ENCODE peak calls at places on chromosomes 5 and 9, in seven cellular contexts. O is type B pancreatic cell, C is psoas muscle, R is erythroblast, N is HuH-7.5, D is A172, L is HFFc6. P is an unnamed sample.

GRCh38 chr5:132184588-132184987 is 43.1 kb downstream of the P4HA2 start:
- DNase-seq in O (no peak), C (no peak), R (peak), N (no peak), D (no peak), L (no peak), P (no peak)

GRCh38 chr5:111738118-111738517 is 18.9 kb downstream of the NREP start:
- DNase-seq in O (no peak), C (no peak), R (no peak), N (no peak), D (no peak), L (no peak), P (no peak)

GRCh38 chr9:127210851-127211730 is 53.5 kb upstream of the GARNL3 start:
- DNase-seq in O (no peak), C (no peak), R (no peak), N (no peak), D (no peak), L (no peak), P (no peak)

GRCh38 chr5:73447234-73448071 is 1.1 kb downstream of the FOXD1 start:
- DNase-seq in O (peak), C (peak), R (peak), N (peak), D (peak), L (peak), P (no peak)

GRCh38 chr5:147708708-147709107 is 73.8 kb downstream of the JAKMIP2 start:
- DNase-seq in O (no peak), C (no peak), R (no peak), N (no peak), D (no peak), L (no peak), P (no peak)

GRCh38 chr9:37329576-37329975 is 92.9 kb upstream of the GRHPR start:
- DNase-seq in O (no peak), C (no peak), R (peak), N (no peak), D (peak), L (peak), P (no peak)

GRCh38 chr9:91857291-91857781 is 92.7 kb downstream of the ROR2 start:
- DNase-seq in O (peak), C (no peak), R (no peak), N (no peak), D (no peak), L (no peak), P (no peak)

GRCh38 chr5:175471628-175472027 is 6.7 kb upstream of the SFXN1 start:
- DNase-seq in O (no peak), C (no peak), R (no peak), N (no peak), D (no peak), L (no peak), P (no peak)

GRCh38 chr5:106312360-106312759 is 1358.4 kb downstream of the EFNA5 start:
- DNase-seq in O (no peak), C (no peak), R (no peak), N (no peak), D (peak), L (no peak), P (no peak)

GRCh38 chr9:811101-811531 is 30.4 kb upstream of the DMRT1 start:
- DNase-seq in O (no peak), C (no peak), R (no peak), N (no peak), D (peak), L (peak), P (no peak)

GRCh38 chr9:136433849-136434579 is 5.6 kb downstream of the INPP5E start:
- DNase-seq in O (no peak), C (no peak), R (no peak), N (no peak), D (no peak), L (no peak), P (no peak)

GRCh38 chr9:128428644-128429504 is 8.2 kb downstream of the CERCAM start:
- DNase-seq in O (no peak), C (no peak), R (no peak), N (no peak), D (peak), L (no peak), P (no peak)

GRCh38 chr5:27947088-27947487 is 908.7 kb upstream of the CDH9 start:
- DNase-seq in O (no peak), C (no peak), R (no peak), N (no peak), D (no peak), L (no peak), P (no peak)

GRCh38 chr9:92100237-92100911 is 14.8 kb downstream of the SPTLC1 start:
- DNase-seq in O (no peak), C (no peak), R (no peak), N (no peak), D (peak), L (peak), P (no peak)

GRCh38 chr5:10448754-10449345 is 7.2 kb downstream of the ROPN1L start:
- DNase-seq in O (no peak), C (no peak), R (no peak), N (no peak), D (no peak), L (no peak), P (no peak)

GRCh38 chr5:81134066-81134465 is 99.1 kb upstream of the CKMT2 start:
- DNase-seq in O (no peak), C (no peak), R (no peak), N (no peak), D (no peak), L (no peak), P (no peak)

GRCh38 chr9:129237195-129237611 is 59.1 kb upstream of the IER5L start:
- DNase-seq in O (no peak), C (peak), R (no peak), N (no peak), D (peak), L (peak), P (no peak)

GRCh38 chr5:155001523-155001922 is 12.0 kb upstream of the KIF4B start:
- DNase-seq in O (no peak), C (no peak), R (no peak), N (no peak), D (no peak), L (no peak), P (no peak)

GRCh38 chr5:103232393-103232999 is 26.1 kb upstream of the MACIR start:
- DNase-seq in O (no peak), C (no peak), R (peak), N (peak), D (peak), L (peak), P (no peak)

GRCh38 chr5:16412556-16412955 is 53.0 kb downstream of the ZNF622 start:
- DNase-seq in O (no peak), C (no peak), R (no peak), N (no peak), D (no peak), L (no peak), P (no peak)

GRCh38 chr5:142484821-142485387 is 160.1 kb upstream of the SPRY4 start:
- DNase-seq in O (no peak), C (no peak), R (no peak), N (no peak), D (no peak), L (peak), P (no peak)

GRCh38 chr5:94218374-94218773 is 400.0 kb downstream of the KIAA0825 start:
- DNase-seq in O (no peak), C (no peak), R (no peak), N (no peak), D (peak), L (peak), P (no peak)

GRCh38 chr9:70421020-70421271 is 6.5 kb upstream of the KLF9 start:
- DNase-seq in O (no peak), C (no peak), R (no peak), N (no peak), D (no peak), L (no peak), P (no peak)

GRCh38 chr9:95641591-95641990 is 124.8 kb upstream of the PTCH1 start:
- DNase-seq in O (no peak), C (no peak), R (no peak), N (no peak), D (no peak), L (no peak), P (no peak)

GRCh38 chr5:172443441-172444109 is 10.8 kb downstream of the SH3PXD2B start:
- DNase-seq in O (no peak), C (peak), R (no peak), N (no peak), D (peak), L (peak), P (peak)

GRCh38 chr5:83492331-83492730 is 20.8 kb downstream of the VCAN start:
- DNase-seq in O (no peak), C (no peak), R (no peak), N (no peak), D (no peak), L (peak), P (no peak)

GRCh38 chr5:51902512-51902911 is 519.3 kb downstream of the ISL1 start:
- DNase-seq in O (no peak), C (no peak), R (no peak), N (no peak), D (no peak), L (no peak), P (no peak)

GRCh38 chr9:93156475-93157008 is 22.5 kb upstream of the NINJ1 start:
- DNase-seq in O (no peak), C (no peak), R (no peak), N (no peak), D (no peak), L (no peak), P (no peak)

GRCh38 chr9:76654051-76654461 is 110.2 kb upstream of the PCA3 start:
- DNase-seq in O (no peak), C (no peak), R (no peak), N (no peak), D (no peak), L (no peak), P (no peak)

GRCh38 chr9:110006657-110007056 is 201.3 kb downstream of the C9orf152 start:
- DNase-seq in O (no peak), C (no peak), R (no peak), N (no peak), D (no peak), L (no peak), P (no peak)

GRCh38 chr9:22446950-22447606 is 454 bp downstream of the DMRTA1 start:
- DNase-seq in O (no peak), C (peak), R (peak), N (peak), D (peak), L (no peak), P (peak)

GRCh38 chr9:127319366-127320121 is 55.0 kb downstream of the GARNL3 start:
- DNase-seq in O (no peak), C (no peak), R (no peak), N (no peak), D (no peak), L (no peak), P (no peak)

GRCh38 chr9:109467936-109468335 is 30.2 kb downstream of the PTPN3 start:
- DNase-seq in O (no peak), C (no peak), R (no peak), N (no peak), D (no peak), L (no peak), P (no peak)

GRCh38 chr9:137369911-137370630 is 52.9 kb downstream of the EXD3 start:
- DNase-seq in O (no peak), C (no peak), R (no peak), N (no peak), D (no peak), L (no peak), P (peak)

GRCh38 chr9:124512806-124513204 is 5.6 kb upstream of the NR5A1 start:
- DNase-seq in O (no peak), C (no peak), R (peak), N (no peak), D (no peak), L (no peak), P (no peak)

GRCh38 chr9:81417299-81417675 is 272.1 kb downstream of the TLE1 start:
- DNase-seq in O (no peak), C (no peak), R (no peak), N (no peak), D (no peak), L (no peak), P (no peak)

GRCh38 chr5:139820606-139821005 is 25.0 kb downstream of the PSD2 start:
- DNase-seq in O (no peak), C (no peak), R (no peak), N (no peak), D (no peak), L (no peak), P (no peak)